ENCODE peak calls at places on chromosomes 5 and 9, in four cellular contexts. G, S, Q and Z are unnamed samples.

GRCh38 chr5:37015795-37016666 is 139.5 kb downstream of the NIPBL start:
- DNase-seq in S (no peak), G (no peak), Q (no peak), Z (no peak)

GRCh38 chr5:1557114-1557873 is 33.5 kb upstream of the LPCAT1 start:
- DNase-seq in Q (no peak), G (no peak), S (peak), Z (no peak)

GRCh38 chr5:84437673-84438315 is 53.1 kb upstream of the EDIL3 start:
- DNase-seq in G (no peak), S (no peak), Q (no peak), Z (no peak)

GRCh38 chr5:165631235-165631634 is 2125.8 kb downstream of the MAT2B start:
- DNase-seq in S (no peak), Q (no peak), G (no peak), Z (no peak)

GRCh38 chr5:83955916-83956315 is 235.3 kb upstream of the HAPLN1 start:
- DNase-seq in Q (no peak), S (no peak), G (no peak), Z (no peak)

GRCh38 chr5:42604171-42604711 is 152.4 kb upstream of the CCDC152 start:
- DNase-seq in G (no peak), Q (no peak), S (no peak), Z (no peak)

GRCh38 chr5:79774171-79774854 is 84.7 kb downstream of the CMYA5 start:
- DNase-seq in Q (no peak), S (peak), G (no peak), Z (no peak)

GRCh38 chr9:91775011-91775707 is 174.9 kb downstream of the ROR2 start:
- DNase-seq in G (no peak), Q (peak), S (peak), Z (peak)

GRCh38 chr9:69229367-69229766 is 55.3 kb downstream of the TJP2 start:
- DNase-seq in Q (no peak), S (no peak), G (no peak), Z (no peak)

GRCh38 chr9:35000535-35001284 is 11.2 kb downstream of the DNAJB5 start:
- DNase-seq in S (peak), G (no peak), Q (no peak), Z (no peak)

GRCh38 chr5:120568716-120569115 is 104.6 kb downstream of the PRR16 start:
- DNase-seq in G (no peak), Q (no peak), S (no peak), Z (no peak)

GRCh38 chr5:163354685-163355084 is 82.7 kb upstream of the CCNG1 start:
- DNase-seq in G (no peak), S (no peak), Q (no peak), Z (peak)

GRCh38 chr9:19788152-19788551 is 685 bp downstream of the SLC24A2 start:
- DNase-seq in S (no peak), Q (no peak), G (no peak), Z (no peak)

GRCh38 chr9:21919377-21920362 is 74.5 kb downstream of the CDKN2A start:
- DNase-seq in Q (no peak), G (no peak), S (no peak), Z (no peak)

GRCh38 chr9:113477058-113477457 is 13.5 kb downstream of the RGS3 start:
- DNase-seq in G (no peak), S (no peak), Q (no peak), Z (no peak)

GRCh38 chr9:95506438-95506691 is 10.4 kb downstream of the PTCH1 start:
- DNase-seq in G (no peak), Q (no peak), S (no peak), Z (peak)

GRCh38 chr5:31476607-31477200 is 55.2 kb downstream of the DROSHA start:
- DNase-seq in S (no peak), G (no peak), Q (no peak), Z (no peak)

GRCh38 chr5:172223901-172224873 is 30.2 kb downstream of the EFCAB9 start:
- DNase-seq in S (no peak), Q (no peak), G (no peak), Z (peak)

GRCh38 chr9:96618209-96619108 is 1.2 kb downstream of the CDC14B start:
- DNase-seq in Q (peak), G (peak), S (peak), Z (no peak)

GRCh38 chr5:14818931-14819790 is 52.4 kb downstream of the ANKH start:
- DNase-seq in S (no peak), Q (no peak), G (no peak), Z (no peak)

GRCh38 chr9:34321451-34321850 is 7.6 kb downstream of the KIF24 start:
- DNase-seq in Q (no peak), S (no peak), G (no peak), Z (no peak)

GRCh38 chr5:159478950-159479349 is 148.7 kb upstream of the IL12B start:
- DNase-seq in G (no peak), S (no peak), Q (no peak), Z (no peak)

GRCh38 chr5:81239613-81240012 is 6.5 kb downstream of the CKMT2 start:
- DNase-seq in Q (no peak), S (no peak), G (no peak), Z (no peak)

GRCh38 chr5:174159327-174160247 is 114.1 kb downstream of the NSG2 start:
- DNase-seq in G (no peak), Q (no peak), S (no peak), Z (no peak)

GRCh38 chr5:168575391-168576372 is 3.5 kb downstream of the PANK3 start:
- DNase-seq in S (no peak), Q (no peak), G (no peak), Z (no peak)

GRCh38 chr5:40405230-40405629 is 274.5 kb upstream of the PTGER4 start:
- DNase-seq in S (no peak), Q (no peak), G (no peak), Z (no peak)

GRCh38 chr9:68643901-68644809 is 60.9 kb upstream of the PIP5K1B start:
- DNase-seq in G (no peak), S (peak), Q (no peak), Z (no peak)

GRCh38 chr5:73603998-73604397 is 22.0 kb upstream of the ARHGEF28 start:
- DNase-seq in S (no peak), G (no peak), Q (no peak), Z (no peak)

GRCh38 chr9:14309403-14309802 is 4.5 kb downstream of the NFIB start:
- DNase-seq in S (no peak), Q (no peak), G (no peak), Z (no peak)

GRCh38 chr9:111389406-111389805 is 59.4 kb upstream of the OR2K2 start:
- DNase-seq in S (no peak), Q (no peak), G (no peak), Z (no peak)

GRCh38 chr5:155085282-155085990 is 71.9 kb downstream of the KIF4B start:
- DNase-seq in S (no peak), Q (no peak), G (no peak), Z (no peak)

GRCh38 chr5:155087036-155087435 is 73.5 kb downstream of the KIF4B start:
- DNase-seq in S (no peak), G (no peak), Q (no peak), Z (no peak)

GRCh38 chr5:155091063-155091648 is 77.6 kb downstream of the KIF4B start:
- DNase-seq in S (no peak), G (no peak), Q (no peak), Z (no peak)

GRCh38 chr5:155092318-155092717 is 78.8 kb downstream of the KIF4B start:
- DNase-seq in G (no peak), S (no peak), Q (no peak), Z (no peak)

DNA sequence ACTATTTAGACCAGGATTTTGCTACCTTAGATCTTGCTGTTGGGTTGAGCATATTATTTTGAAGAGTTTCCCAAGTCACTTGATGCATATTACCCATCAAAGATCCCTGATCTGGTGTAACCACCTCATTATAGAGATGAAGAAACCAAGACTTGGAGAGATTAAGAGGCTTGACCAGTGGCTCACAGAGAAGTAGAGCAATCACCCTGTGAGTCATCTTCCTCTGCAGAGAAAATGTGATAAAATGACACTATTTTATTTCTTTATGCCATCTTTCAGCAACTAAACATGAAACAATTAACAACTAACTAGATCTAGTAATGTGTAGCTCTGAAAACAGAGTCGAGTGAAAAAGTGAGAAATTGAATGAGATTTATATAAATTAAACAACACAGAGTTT is 76.1 kb downstream of the KIF4B start:
- DNase-seq in Q (no peak), G (no peak), S (no peak), Z (no peak)
- TF ChIP-seq POLR2AphosphoS5 in Q (no peak), G (no peak), S (no peak), Z (no peak)

GRCh38 chr9:93133641-93134017 is 422 bp downstream of the NINJ1 start:
- DNase-seq in S (peak), G (no peak), Q (peak), Z (peak)
- TF ChIP-seq POLR2A in S (no peak), G (no peak), Q (no peak), Z (no peak)

DNA sequence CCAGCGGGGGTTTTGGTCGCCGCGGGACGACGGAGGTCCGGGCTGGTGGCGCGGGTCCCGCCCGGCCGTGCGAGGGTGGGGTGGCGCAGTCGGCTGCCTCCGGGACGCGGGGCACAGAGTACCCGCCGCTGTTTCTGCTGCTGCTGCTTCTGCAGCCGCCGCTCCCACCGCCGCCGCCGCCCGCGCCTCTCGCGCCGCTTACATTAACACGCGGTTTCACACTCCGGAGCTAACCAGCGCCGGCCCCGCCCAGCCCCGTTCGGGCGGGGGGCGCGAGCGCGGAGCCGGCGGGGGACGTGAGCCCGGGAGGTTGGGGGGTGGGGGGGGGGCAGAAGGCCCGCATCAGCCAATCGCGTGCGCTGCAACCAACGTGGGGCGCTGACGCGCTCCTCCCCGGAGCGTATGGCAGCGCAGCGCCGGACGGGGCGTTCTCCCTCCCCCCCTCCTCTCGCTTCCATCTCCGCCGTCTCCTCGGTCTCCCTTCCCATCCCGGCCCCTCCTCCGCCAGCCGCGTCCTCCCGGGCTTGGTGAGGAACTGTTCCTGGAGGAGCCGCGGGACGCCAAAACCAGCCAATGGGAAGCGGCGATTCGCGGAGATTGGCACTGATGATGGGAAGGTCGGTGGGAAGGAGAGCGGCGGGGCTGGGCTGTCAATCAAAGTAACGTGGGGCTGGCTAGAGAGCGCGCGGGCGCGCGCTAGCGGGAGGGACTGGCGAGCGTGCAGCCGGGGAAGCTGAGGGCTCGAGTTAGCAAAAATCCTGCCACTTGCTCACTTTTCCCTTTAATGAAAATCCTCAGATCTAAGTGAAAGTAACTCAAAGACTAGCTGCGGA is at the start of gene TLE1:
- DNase-seq in G (peak), Q (peak), S (no peak), Z (peak)
- TF ChIP-seq POLR2AphosphoS5 in G (peak), Q (peak), S (no peak), Z (no peak)

GRCh38 chr5:142910128-142910527 is 140.0 kb downstream of the ARHGAP26 start:
- DNase-seq in Q (no peak), S (no peak), G (no peak), Z (no peak)

GRCh38 chr5:142911775-142912174 is 141.6 kb downstream of the ARHGAP26 start:
- DNase-seq in G (no peak), S (no peak), Q (no peak), Z (no peak)

GRCh38 chr5:142911170-142911569 is 141.0 kb downstream of the ARHGAP26 start:
- DNase-seq in S (no peak), Q (no peak), G (no peak), Z (no peak)

GRCh38 chr5:142906863-142907671 is 136.9 kb downstream of the ARHGAP26 start:
- DNase-seq in Q (no peak), S (no peak), G (no peak), Z (no peak)

DNA sequence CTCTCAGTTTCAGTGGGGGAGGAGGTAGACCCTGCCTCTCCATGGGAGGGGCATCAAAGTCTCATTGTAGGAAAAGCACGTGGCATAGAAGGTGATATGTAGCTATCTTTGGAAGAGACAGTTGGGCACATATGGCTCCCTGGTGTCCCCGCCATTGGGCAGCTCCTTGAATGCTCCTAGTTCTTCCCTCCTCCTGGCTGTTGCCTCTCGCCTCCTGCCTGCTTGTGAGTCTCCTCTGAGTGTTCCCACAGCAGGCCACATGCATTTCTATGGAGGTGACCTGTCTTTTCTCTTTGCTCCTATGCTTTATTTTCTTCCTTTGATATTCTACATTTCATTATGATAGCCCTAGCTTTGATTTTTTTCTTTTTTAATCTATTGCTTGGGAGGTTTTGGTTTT is 138.5 kb downstream of the ARHGAP26 start:
- DNase-seq in G (no peak), Q (no peak), S (no peak), Z (no peak)
- TF ChIP-seq POLR2A in G (no peak), Q (no peak), S (no peak), Z (no peak)